ENCODE peak calls at places on chromosomes 2 and 18, in five cellular contexts. B is H1; J is HepG2; K is adrenal gland; N is naive thymus-derived CD4-positive, alpha-beta T cell. Y is an unnamed sample.

GRCh38 chr2:224359569-224359968 is 42.3 kb downstream of the FAM124B start:
- DNase-seq in K (peak; percentile 20), B (no peak), N (no peak), J (peak; percentile 16), Y (peak; percentile 25)

GRCh38 chr2:66641685-66642084 is 206.8 kb downstream of the MEIS1 start:
- DNase-seq in K (no peak), J (no peak), N (no peak), B (no peak), Y (no peak)

GRCh38 chr2:166032361-166032760 is 78.8 kb upstream of the TTC21B start:
- DNase-seq in J (no peak), B (no peak), N (no peak), K (no peak), Y (no peak)

GRCh38 chr2:237870754-237871651 is 11.6 kb downstream of the RAMP1 start:
- DNase-seq in J (no peak), B (no peak), K (no peak), N (no peak), Y (no peak)

GRCh38 chr2:46353509-46353908 is 56.3 kb downstream of the EPAS1 start:
- DNase-seq in K (no peak), J (no peak), B (no peak), N (no peak), Y (no peak)

GRCh38 chr18:48894799-48895346 is 55.9 kb downstream of the SMAD7 start:
- DNase-seq in N (no peak), B (no peak), J (no peak), K (no peak), Y (no peak)

GRCh38 chr2:55511508-55512124 is 7.9 kb upstream of the CFAP36 start:
- DNase-seq in N (no peak), K (no peak), B (no peak), J (peak; percentile 58), Y (peak; percentile 33)

GRCh38 chr2:234437642-234438321 is 59.1 kb downstream of the ARL4C start:
- DNase-seq in J (no peak), N (no peak), K (no peak), B (no peak), Y (no peak)

GRCh38 chr18:35369126-35369525 is 8.0 kb downstream of the ZNF396 start:
- DNase-seq in B (no peak), K (no peak), J (no peak), N (no peak), Y (no peak)

GRCh38 chr2:239870863-239871262 is 154.3 kb downstream of the NDUFA10 start:
- DNase-seq in B (no peak), N (no peak), J (no peak), K (no peak), Y (no peak)

GRCh38 chr2:145421841-145422240 is 901.9 kb upstream of the ZEB2 start:
- DNase-seq in N (no peak), K (no peak), B (no peak), J (no peak), Y (no peak)

GRCh38 chr2:174607989-174608865 is 10.6 kb upstream of the WIPF1 start:
- DNase-seq in K (no peak), B (no peak), J (no peak), N (no peak), Y (no peak)

GRCh38 chr2:151481744-151482143 is 72.0 kb downstream of the RIF1 start:
- DNase-seq in K (no peak), J (no peak), N (no peak), B (no peak), Y (no peak)

GRCh38 chr2:129318581-129319421 is 660.7 kb upstream of the RAB6C start:
- DNase-seq in J (no peak), K (no peak), N (no peak), B (no peak), Y (no peak)

GRCh38 chr18:24185805-24186204 is 46.9 kb downstream of the CABYR start:
- DNase-seq in B (no peak), K (no peak), J (no peak), N (no peak), Y (no peak)

GRCh38 chr2:163987175-163987574 is 251.4 kb upstream of the FIGN start:
- DNase-seq in K (no peak), B (no peak), N (no peak), J (no peak), Y (no peak)

GRCh38 chr18:55073116-55073515 is 113.9 kb upstream of the CCDC68 start:
- DNase-seq in N (no peak), K (no peak), J (no peak), B (no peak), Y (no peak)

GRCh38 chr2:95392320-95392719 is 10.2 kb upstream of the FAHD2A start:
- DNase-seq in B (no peak), N (no peak), J (no peak), K (no peak), Y (no peak)

GRCh38 chr18:75110846-75111415 is 98.0 kb downstream of the PTGR3 start:
- DNase-seq in B (no peak), K (no peak), N (no peak), J (no peak), Y (no peak)

GRCh38 chr2:241775223-241776177 is 1.1 kb upstream of the GAL3ST2 start:
- DNase-seq in K (no peak), B (no peak), J (peak; percentile 59), N (no peak), Y (no peak)

GRCh38 chr2:216620806-216621205 is 12.4 kb upstream of the IGFBP2 start:
- DNase-seq in J (no peak), N (no peak), B (no peak), K (no peak), Y (no peak)

GRCh38 chr2:241858206-241859016 is at the start of gene PDCD1:
- DNase-seq in K (no peak), N (no peak), B (no peak), J (peak; percentile 31), Y (no peak)

GRCh38 chr2:68799138-68799537 is 64.5 kb downstream of the ARHGAP25 start:
- DNase-seq in N (no peak), K (no peak), B (no peak), J (no peak), Y (no peak)

GRCh38 chr2:37173741-37174140 is 14.7 kb downstream of the SULT6B1 start:
- DNase-seq in B (no peak), N (no peak), J (no peak), K (no peak), Y (no peak)

GRCh38 chr2:898319-898718 is 52.3 kb upstream of the SNTG2 start:
- DNase-seq in J (peak; percentile 12), K (no peak), B (peak; percentile 63), N (no peak), Y (peak; percentile 47)

GRCh38 chr18:10414293-10414842 is 40.1 kb upstream of the APCDD1 start:
- DNase-seq in K (no peak), J (no peak), N (no peak), B (no peak), Y (no peak)

GRCh38 chr2:224909885-224910517 is 132.3 kb downstream of the DOCK10 start:
- DNase-seq in K (peak; percentile 84), N (no peak), J (no peak), B (no peak), Y (no peak)

GRCh38 chr2:39379643-39380524 is 57.2 kb downstream of the MAP4K3 start:
- DNase-seq in B (no peak), N (peak; percentile 20), K (no peak), J (peak; percentile 59), Y (no peak)

GRCh38 chr2:36392854-36393253 is 37.3 kb downstream of the CRIM1 start:
- DNase-seq in K (no peak), B (no peak), J (no peak), N (no peak), Y (no peak)

GRCh38 chr2:234971494-234971893 is 19.7 kb downstream of the SH3BP4 start:
- DNase-seq in B (no peak), K (no peak), N (no peak), J (no peak), Y (no peak)

DNA sequence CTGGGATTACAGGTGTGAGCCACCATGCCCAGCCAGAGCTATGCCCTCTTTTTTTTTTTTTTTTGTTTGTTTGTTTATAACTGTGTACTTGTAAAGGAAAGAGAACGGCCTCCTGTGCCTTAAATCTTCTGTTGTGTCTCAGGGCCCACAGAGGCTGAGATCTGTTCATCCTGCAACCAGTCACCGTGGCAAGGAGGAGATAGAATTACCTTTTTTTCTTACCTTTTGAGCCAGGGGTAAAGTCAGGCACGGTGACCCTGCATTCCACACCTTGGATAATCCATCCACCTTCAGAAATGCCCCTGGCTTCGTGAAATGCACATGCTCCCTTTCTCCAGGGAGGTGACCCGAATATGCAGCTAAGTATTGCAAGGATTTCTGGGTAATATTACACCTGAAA is 12.8 kb downstream of the NEDD4L start:
- DNase-seq in N (no peak), J (no peak), B (no peak), K (no peak), Y (no peak)
- H3K27ac ChIP-seq in N (no peak overlapping the region), J (no peak overlapping the region), B (no peak overlapping the region), K (no peak overlapping the region), Y (no peak overlapping the region)

GRCh38 chr2:63886445-63886844 is 44.7 kb downstream of the UGP2 start:
- DNase-seq in K (no peak), J (no peak), N (no peak), B (no peak), Y (no peak)
- H3K36me3 ChIP-seq in K (peaks cover 75% of the 10 kb centered on the region), J (peaks cover 80% of the 10 kb centered on the region), N (peaks cover 16% of the 10 kb centered on the region), B (peaks cover 93% of the 10 kb centered on the region), Y (peaks cover 36% of the 10 kb centered on the region)

GRCh38 chr2:178674122-178674521 is 133.1 kb downstream of the TTN start:
- DNase-seq in N (no peak), K (no peak), B (no peak), J (no peak), Y (no peak)

GRCh38 chr2:178676046-178676445 is 131.2 kb downstream of the TTN start:
- DNase-seq in J (no peak), B (no peak), N (no peak), K (no peak), Y (no peak)

GRCh38 chr2:178681081-178681480 is 126.1 kb downstream of the TTN start:
- DNase-seq in B (no peak), K (no peak), N (no peak), J (no peak), Y (no peak)

GRCh38 chr2:178679891-178680290 is 127.3 kb downstream of the TTN start:
- DNase-seq in N (no peak), K (no peak), J (no peak), B (no peak), Y (no peak)

GRCh38 chr2:178677599-178677998 is 129.6 kb downstream of the TTN start:
- DNase-seq in K (no peak), J (no peak), B (no peak), N (no peak), Y (no peak)
- H3K9me3 ChIP-seq in K (no peaks in the 10 kb centered on the region), J (no peaks in the 10 kb centered on the region), B (no peaks in the 10 kb centered on the region), N (no peaks in the 10 kb centered on the region), Y (no peaks in the 10 kb centered on the region)

GRCh38 chr2:33707312-33707711 is 108.2 kb upstream of the FAM98A start:
- DNase-seq in N (no peak), J (no peak), K (no peak), B (no peak), Y (no peak)

GRCh38 chr2:33706410-33706809 is 107.3 kb upstream of the FAM98A start:
- DNase-seq in K (no peak), N (no peak), B (no peak), J (no peak), Y (no peak)

GRCh38 chr2:33709986-33710385 is 110.9 kb upstream of the FAM98A start:
- DNase-seq in N (no peak), B (no peak), K (no peak), J (no peak), Y (no peak)

DNA sequence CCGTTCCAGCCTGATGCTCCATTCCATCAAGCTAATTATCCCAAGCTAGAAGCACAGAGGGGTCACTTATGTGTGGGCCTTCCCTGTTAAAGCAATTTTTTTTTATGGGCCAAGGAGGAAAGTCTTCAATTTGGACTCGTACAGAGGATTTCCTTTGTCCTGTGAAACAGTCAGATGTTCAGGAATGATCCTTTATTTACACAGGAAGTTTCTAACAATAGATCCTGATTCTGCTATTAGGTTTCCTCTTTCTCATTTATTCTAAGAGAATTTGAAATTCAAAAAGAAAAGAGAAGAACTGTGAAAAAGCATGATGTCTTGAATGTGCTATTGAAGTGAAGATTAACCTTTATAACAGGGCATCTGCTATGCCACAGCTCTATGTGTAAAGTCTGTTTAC is 105.3 kb upstream of the FAM98A start:
- DNase-seq in B (no peak), N (no peak), J (no peak), K (no peak), Y (no peak)
- H3K27ac ChIP-seq in B (no peak overlapping the region), N (no peak overlapping the region), J (no peak overlapping the region), K (no peak overlapping the region), Y (no peak overlapping the region)

Y was measured in iPS DF 6.9.